ENCODE peak calls at places on chromosome 4, in ten cellular contexts. One of them, this sample, is unnamed.

GRCh38 chr4:19486400-19486799 is 765.3 kb upstream of the SLIT2 start:
- DNase-seq in OCI-LY7: peak; percentile 18
- DNase-seq in heart right ventricle: no peak
- DNase-seq in fibroblast of lung: peak; percentile 11
- DNase-seq in tibial nerve: no peak
- DNase-seq in vagina: no peak
- DNase-seq in fibroblast of mammary gland: no peak
- DNase-seq in GM23338: no peak
- DNase-seq in bronchial epithelial cell: peak; percentile 21
- DNase-seq in ovary: no peak
- DNase-seq in this sample: no peak

GRCh38 chr4:71680706-71681105 is 103.2 kb downstream of the GC start:
- DNase-seq in bronchial epithelial cell: no peak
- DNase-seq in fibroblast of lung: peak; percentile 0
- DNase-seq in fibroblast of mammary gland: no peak
- DNase-seq in tibial nerve: no peak
- DNase-seq in vagina: no peak
- DNase-seq in GM23338: no peak
- DNase-seq in heart right ventricle: no peak
- DNase-seq in ovary: no peak
- DNase-seq in OCI-LY7: no peak
- DNase-seq in this sample: peak; percentile 56

GRCh38 chr4:780730-781492 is 45.0 kb downstream of the CPLX1 start:
- DNase-seq in tibial nerve: no peak
- DNase-seq in fibroblast of lung: no peak
- DNase-seq in GM23338: no peak
- DNase-seq in bronchial epithelial cell: no peak
- DNase-seq in OCI-LY7: no peak
- DNase-seq in vagina: peak; percentile 95
- DNase-seq in ovary: no peak
- DNase-seq in heart right ventricle: no peak
- DNase-seq in fibroblast of mammary gland: no peak
- DNase-seq in this sample: no peak

GRCh38 chr4:27198971-27199370 is 338.3 kb downstream of the STIM2 start:
- DNase-seq in tibial nerve: no peak
- DNase-seq in heart right ventricle: no peak
- DNase-seq in fibroblast of mammary gland: no peak
- DNase-seq in GM23338: no peak
- DNase-seq in ovary: no peak
- DNase-seq in bronchial epithelial cell: no peak
- DNase-seq in OCI-LY7: no peak
- DNase-seq in fibroblast of lung: no peak
- DNase-seq in vagina: no peak
- DNase-seq in this sample: no peak

GRCh38 chr4:165493359-165493758 is 114.6 kb downstream of the CPE start:
- DNase-seq in ovary: peak; percentile 62
- DNase-seq in GM23338: peak; percentile 94
- DNase-seq in heart right ventricle: peak; percentile 74
- DNase-seq in OCI-LY7: peak; percentile 38
- DNase-seq in vagina: no peak
- DNase-seq in fibroblast of mammary gland: peak; percentile 53
- DNase-seq in tibial nerve: peak; percentile 65
- DNase-seq in fibroblast of lung: peak; percentile 70
- DNase-seq in bronchial epithelial cell: peak; percentile 50
- DNase-seq in this sample: peak; percentile 60

GRCh38 chr4:20062054-20062453 is 189.7 kb upstream of the SLIT2 start:
- DNase-seq in vagina: no peak
- DNase-seq in bronchial epithelial cell: no peak
- DNase-seq in GM23338: no peak
- DNase-seq in ovary: no peak
- DNase-seq in OCI-LY7: no peak
- DNase-seq in heart right ventricle: no peak
- DNase-seq in fibroblast of mammary gland: no peak
- DNase-seq in fibroblast of lung: no peak
- DNase-seq in tibial nerve: no peak
- DNase-seq in this sample: peak; percentile 33

GRCh38 chr4:112523008-112523440 is 7.0 kb upstream of the NEUROG2 start:
- DNase-seq in fibroblast of lung: peak; percentile 64
- DNase-seq in bronchial epithelial cell: no peak
- DNase-seq in GM23338: peak; percentile 81
- DNase-seq in tibial nerve: no peak
- DNase-seq in OCI-LY7: peak; percentile 69
- DNase-seq in ovary: no peak
- DNase-seq in heart right ventricle: no peak
- DNase-seq in vagina: no peak
- DNase-seq in fibroblast of mammary gland: peak; percentile 43
- DNase-seq in this sample: peak; percentile 34

GRCh38 chr4:73832651-73833237 is 3.7 kb upstream of the CXCL6 start:
- DNase-seq in tibial nerve: no peak
- DNase-seq in ovary: no peak
- DNase-seq in GM23338: no peak
- DNase-seq in OCI-LY7: no peak
- DNase-seq in fibroblast of mammary gland: peak; percentile 68
- DNase-seq in heart right ventricle: no peak
- DNase-seq in bronchial epithelial cell: peak; percentile 43
- DNase-seq in vagina: no peak
- DNase-seq in fibroblast of lung: peak; percentile 42
- DNase-seq in this sample: peak; percentile 85

GRCh38 chr4:8727131-8727530 is 134.6 kb downstream of the CPZ start:
- DNase-seq in fibroblast of mammary gland: no peak
- DNase-seq in fibroblast of lung: no peak
- DNase-seq in ovary: no peak
- DNase-seq in bronchial epithelial cell: no peak
- DNase-seq in vagina: no peak
- DNase-seq in heart right ventricle: no peak
- DNase-seq in tibial nerve: no peak
- DNase-seq in OCI-LY7: no peak
- DNase-seq in GM23338: no peak
- DNase-seq in this sample: no peak

GRCh38 chr4:39154009-39154408 is 28.3 kb upstream of the WDR19 start:
- DNase-seq in fibroblast of lung: no peak
- DNase-seq in tibial nerve: no peak
- DNase-seq in OCI-LY7: no peak
- DNase-seq in vagina: no peak
- DNase-seq in heart right ventricle: no peak
- DNase-seq in fibroblast of mammary gland: no peak
- DNase-seq in GM23338: no peak
- DNase-seq in bronchial epithelial cell: no peak
- DNase-seq in ovary: no peak
- DNase-seq in this sample: no peak

GRCh38 chr4:163269874-163270273 is 62.5 kb downstream of the NPY1R start:
- DNase-seq in heart right ventricle: no peak
- DNase-seq in bronchial epithelial cell: no peak
- DNase-seq in tibial nerve: no peak
- DNase-seq in fibroblast of mammary gland: no peak
- DNase-seq in GM23338: peak; percentile 30
- DNase-seq in vagina: no peak
- DNase-seq in OCI-LY7: no peak
- DNase-seq in ovary: no peak
- DNase-seq in fibroblast of lung: no peak
- DNase-seq in this sample: no peak

GRCh38 chr4:61740950-61741638 is 541.0 kb downstream of the ADGRL3 start:
- DNase-seq in ovary: no peak
- DNase-seq in OCI-LY7: no peak
- DNase-seq in tibial nerve: no peak
- DNase-seq in fibroblast of lung: peak; percentile 77
- DNase-seq in bronchial epithelial cell: no peak
- DNase-seq in vagina: no peak
- DNase-seq in fibroblast of mammary gland: no peak
- DNase-seq in GM23338: peak; percentile 42
- DNase-seq in heart right ventricle: no peak
- DNase-seq in this sample: no peak

DNA sequence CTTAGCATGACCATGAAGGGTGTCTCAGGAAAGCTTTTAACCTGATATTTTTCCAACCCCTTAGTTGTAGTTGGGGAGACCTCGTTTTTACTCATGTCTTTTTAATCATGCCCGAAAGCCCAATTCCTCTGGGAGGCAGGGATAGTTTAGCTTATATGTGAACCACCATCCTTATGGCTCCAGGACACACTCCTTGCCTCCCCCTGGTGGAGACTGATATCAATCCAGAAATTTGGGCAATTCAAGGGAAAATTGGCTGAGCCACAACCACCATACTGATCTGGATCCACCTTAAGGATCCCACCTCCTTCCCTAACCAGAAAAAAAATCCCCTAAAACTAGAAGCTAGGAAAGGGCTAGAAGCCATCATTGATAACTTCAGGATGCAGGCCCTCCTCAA is 13.4 kb upstream of the COL25A1 start:
- DNase-seq in fibroblast of mammary gland: no peak
- DNase-seq in fibroblast of lung: no peak
- DNase-seq in heart right ventricle: no peak
- DNase-seq in OCI-LY7: no peak
- DNase-seq in bronchial epithelial cell: no peak
- DNase-seq in ovary: no peak
- DNase-seq in tibial nerve: no peak
- DNase-seq in GM23338: peak; percentile 32
- DNase-seq in vagina: no peak
- DNase-seq in this sample: no peak
- TF ChIP-seq CTCF in fibroblast of mammary gland: peak; percentile 27
- TF ChIP-seq CTCF in fibroblast of lung: peak; percentile 10
- TF ChIP-seq CTCF in heart right ventricle: no peak
- TF ChIP-seq CTCF in OCI-LY7: peak; percentile 12
- TF ChIP-seq CTCF in bronchial epithelial cell: no peak
- TF ChIP-seq CTCF in ovary: no peak
- TF ChIP-seq CTCF in tibial nerve: no peak
- TF ChIP-seq CTCF in GM23338: peak; percentile 45
- TF ChIP-seq CTCF in vagina: no peak
- TF ChIP-seq CTCF in this sample: no peak

GRCh38 chr4:168050002-168050401 is 42.3 kb upstream of the ANXA10 start:
- DNase-seq in fibroblast of lung: no peak
- DNase-seq in bronchial epithelial cell: no peak
- DNase-seq in vagina: no peak
- DNase-seq in OCI-LY7: no peak
- DNase-seq in GM23338: no peak
- DNase-seq in ovary: no peak
- DNase-seq in heart right ventricle: no peak
- DNase-seq in fibroblast of mammary gland: no peak
- DNase-seq in tibial nerve: no peak
- DNase-seq in this sample: no peak
- H3K4me3 ChIP-seq in fibroblast of lung: no peak overlapping the region
- H3K4me3 ChIP-seq in bronchial epithelial cell: no peak overlapping the region
- H3K4me3 ChIP-seq in vagina: no peak overlapping the region
- H3K4me3 ChIP-seq in OCI-LY7: no peak overlapping the region
- H3K4me3 ChIP-seq in GM23338: no peak overlapping the region
- H3K4me3 ChIP-seq in ovary: no peak overlapping the region
- H3K4me3 ChIP-seq in heart right ventricle: no peak overlapping the region
- H3K4me3 ChIP-seq in fibroblast of mammary gland: no peak overlapping the region
- H3K4me3 ChIP-seq in tibial nerve: no peak overlapping the region
- H3K4me3 ChIP-seq in this sample: no peak overlapping the region

DNA sequence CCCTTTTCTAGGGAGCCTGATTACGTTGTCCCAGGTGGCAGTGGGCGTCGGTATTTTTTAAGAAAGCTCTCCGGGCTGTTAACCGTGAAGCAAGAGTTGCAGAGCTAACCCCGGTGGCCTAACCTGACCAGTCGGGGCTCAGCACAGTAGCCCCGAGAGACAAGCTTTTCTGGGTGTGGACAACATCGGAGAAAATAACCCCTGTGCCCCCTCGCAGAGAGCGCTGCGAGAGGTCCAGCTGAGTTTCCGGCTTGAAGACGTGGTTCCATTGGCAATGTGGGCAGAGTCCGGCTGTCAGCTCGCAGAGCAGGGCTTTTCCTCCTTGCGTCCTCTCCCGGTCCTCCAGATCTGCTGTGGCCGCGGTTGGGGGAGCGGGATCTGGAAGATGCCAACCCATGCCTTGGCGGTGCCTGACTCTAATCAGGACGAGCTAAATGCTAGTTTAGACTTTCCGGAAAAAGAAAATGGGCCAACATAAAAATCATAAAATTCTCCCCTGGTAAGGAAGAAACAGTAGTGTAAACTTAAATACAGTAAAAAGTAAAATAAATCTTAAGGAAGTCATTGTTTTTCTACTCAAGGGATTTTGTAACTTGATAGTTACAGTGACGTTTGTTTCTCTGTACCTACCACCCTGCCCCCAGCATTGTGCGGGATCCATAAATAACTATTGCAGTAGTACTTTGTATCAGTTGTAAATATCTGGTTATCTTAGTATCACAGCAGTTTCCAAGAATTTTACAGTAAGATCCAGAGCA is 603 bp upstream of the PLA2G12A start:
- DNase-seq in OCI-LY7: no peak
- DNase-seq in bronchial epithelial cell: peak; percentile 48
- DNase-seq in GM23338: peak; percentile 71
- DNase-seq in ovary: no peak
- DNase-seq in fibroblast of lung: peak; percentile 58
- DNase-seq in fibroblast of mammary gland: peak; percentile 46
- DNase-seq in heart right ventricle: peak; percentile 47
- DNase-seq in vagina: no peak
- DNase-seq in tibial nerve: no peak
- DNase-seq in this sample: peak; percentile 55
- TF ChIP-seq CTCF in OCI-LY7: no peak
- TF ChIP-seq CTCF in bronchial epithelial cell: no peak
- TF ChIP-seq CTCF in GM23338: no peak
- TF ChIP-seq CTCF in ovary: no peak
- TF ChIP-seq CTCF in fibroblast of lung: no peak
- TF ChIP-seq CTCF in fibroblast of mammary gland: no peak
- TF ChIP-seq CTCF in heart right ventricle: no peak
- TF ChIP-seq CTCF in vagina: no peak
- TF ChIP-seq CTCF in tibial nerve: no peak
- TF ChIP-seq CTCF in this sample: no peak

GRCh38 chr4:6469144-6469543 is 3.3 kb downstream of the PPP2R2C start:
- DNase-seq in fibroblast of lung: no peak
- DNase-seq in vagina: no peak
- DNase-seq in ovary: no peak
- DNase-seq in fibroblast of mammary gland: no peak
- DNase-seq in OCI-LY7: no peak
- DNase-seq in tibial nerve: no peak
- DNase-seq in GM23338: no peak
- DNase-seq in heart right ventricle: no peak
- DNase-seq in bronchial epithelial cell: no peak
- DNase-seq in this sample: no peak

GRCh38 chr4:6470502-6471302 is 1.7 kb downstream of the PPP2R2C start:
- DNase-seq in bronchial epithelial cell: peak; percentile 12
- DNase-seq in tibial nerve: peak; percentile 7
- DNase-seq in heart right ventricle: peak; percentile 68
- DNase-seq in fibroblast of mammary gland: peak; percentile 38
- DNase-seq in GM23338: peak; percentile 54
- DNase-seq in ovary: peak; percentile 51
- DNase-seq in vagina: peak; percentile 70
- DNase-seq in fibroblast of lung: peak; percentile 26
- DNase-seq in OCI-LY7: no peak
- DNase-seq in this sample: peak; percentile 32

GRCh38 chr4:6468376-6468775 is 4.0 kb downstream of the PPP2R2C start:
- DNase-seq in GM23338: no peak
- DNase-seq in fibroblast of mammary gland: no peak
- DNase-seq in vagina: peak; percentile 61
- DNase-seq in OCI-LY7: no peak
- DNase-seq in heart right ventricle: no peak
- DNase-seq in ovary: no peak
- DNase-seq in fibroblast of lung: no peak
- DNase-seq in tibial nerve: no peak
- DNase-seq in bronchial epithelial cell: no peak
- DNase-seq in this sample: no peak

GRCh38 chr4:6471303-6472007 is 959 bp downstream of the PPP2R2C start:
- DNase-seq in ovary: no peak
- DNase-seq in bronchial epithelial cell: no peak
- DNase-seq in vagina: peak; percentile 93
- DNase-seq in fibroblast of lung: no peak
- DNase-seq in GM23338: peak; percentile 26
- DNase-seq in tibial nerve: no peak
- DNase-seq in OCI-LY7: no peak
- DNase-seq in fibroblast of mammary gland: no peak
- DNase-seq in heart right ventricle: no peak
- DNase-seq in this sample: no peak

GRCh38 chr4:6469898-6470501 is 2.4 kb downstream of the PPP2R2C start:
- DNase-seq in vagina: peak; percentile 67
- DNase-seq in OCI-LY7: no peak
- DNase-seq in ovary: no peak
- DNase-seq in heart right ventricle: no peak
- DNase-seq in fibroblast of mammary gland: no peak
- DNase-seq in GM23338: no peak
- DNase-seq in fibroblast of lung: no peak
- DNase-seq in bronchial epithelial cell: no peak
- DNase-seq in tibial nerve: no peak
- DNase-seq in this sample: no peak
- H3K4me3 ChIP-seq in vagina: peak overlapping the region; percentile 65
- H3K4me3 ChIP-seq in OCI-LY7: no peak overlapping the region
- H3K4me3 ChIP-seq in ovary: peak overlapping the region; percentile 45
- H3K4me3 ChIP-seq in heart right ventricle: peak overlapping the region; percentile 38
- H3K4me3 ChIP-seq in fibroblast of mammary gland: no peak overlapping the region
- H3K4me3 ChIP-seq in GM23338: peak overlapping the region; percentile 67
- H3K4me3 ChIP-seq in fibroblast of lung: no peak overlapping the region
- H3K4me3 ChIP-seq in bronchial epithelial cell: no peak overlapping the region
- H3K4me3 ChIP-seq in tibial nerve: no peak overlapping the region
- H3K4me3 ChIP-seq in this sample: peak overlapping the region; percentile 48

This sample was measured in fibroblast of the aortic adventitia.